ENCODE peak calls at places on chromosomes 5 and 9, in four cellular contexts. W is GM12878, I is WTC11, C is K562. L is an unnamed sample.
A peak's percentile ranks its signal among the peaks of the same experiment; 100 is the strongest.

GRCh38 chr9:112380771-112381181 is 868 bp downstream of the HSDL2 start:
- DNase-seq in W (peak; percentile 34), I (no peak), C (peak; percentile 40), L (peak; percentile 42)

GRCh38 chr5:126515337-126515736 is 79.7 kb downstream of the ALDH7A1 start:
- DNase-seq in W (no peak), I (no peak), C (no peak), L (no peak)

GRCh38 chr5:124052201-124052600 is 540.2 kb downstream of the CSNK1G3 start:
- DNase-seq in W (no peak), I (no peak), C (no peak), L (no peak)

GRCh38 chr5:54229041-54229780 is 81.2 kb downstream of the ARL15 start:
- DNase-seq in W (no peak), I (peak; percentile 83), C (peak; percentile 65), L (peak; percentile 25)

GRCh38 chr5:172910828-172911627 is 48.2 kb upstream of the RPL26L1 start:
- DNase-seq in W (peak; percentile 61), I (peak; percentile 31), C (peak; percentile 22), L (peak; percentile 27)

GRCh38 chr5:110116539-110116938 is 426.8 kb downstream of the MAN2A1 start:
- DNase-seq in W (no peak), I (no peak), C (no peak), L (no peak)

GRCh38 chr5:37774912-37775483 is 64.8 kb downstream of the GDNF start:
- DNase-seq in W (peak; percentile 5), I (peak; percentile 67), C (peak; percentile 64), L (peak; percentile 13)

GRCh38 chr9:132834343-132834742 is 43.7 kb downstream of the AK8 start:
- DNase-seq in W (no peak), I (no peak), C (no peak), L (no peak)

GRCh38 chr5:60014331-60014730 is 120.8 kb upstream of the PDE4D start:
- DNase-seq in W (no peak), I (no peak), C (no peak), L (no peak)

GRCh38 chr5:911601-912000 is 18.9 kb downstream of the TRIP13 start:
- DNase-seq in W (no peak), I (no peak), C (no peak), L (no peak)

GRCh38 chr5:113806823-113807222 is 293.3 kb downstream of the YTHDC2 start:
- DNase-seq in W (no peak), I (no peak), C (no peak), L (no peak)

GRCh38 chr9:136314056-136314416 is 10.1 kb upstream of the CCDC187 start:
- DNase-seq in W (no peak), I (no peak), C (no peak), L (no peak)

GRCh38 chr9:115369322-115369957 is 251.5 kb upstream of the TNC start:
- DNase-seq in W (no peak), I (no peak), C (no peak), L (no peak)

GRCh38 chr9:113770396-113770795 is 105.7 kb upstream of the ZNF618 start:
- DNase-seq in W (no peak), I (no peak), C (no peak), L (no peak)

GRCh38 chr9:107169796-107170195 is 113.3 kb upstream of the RAD23B start:
- DNase-seq in W (no peak), I (no peak), C (no peak), L (no peak)

GRCh38 chr5:95701074-95701473 is 18.3 kb upstream of the SPATA9 start:
- DNase-seq in W (no peak), I (no peak), C (no peak), L (no peak)

GRCh38 chr5:178149199-178149932 is 4.3 kb downstream of the NHP2 start:
- DNase-seq in W (no peak), I (no peak), C (no peak), L (no peak)
- TF ChIP-seq CBFB in W (no peak), I (no peak), C (no peak), L (no peak)

DNA sequence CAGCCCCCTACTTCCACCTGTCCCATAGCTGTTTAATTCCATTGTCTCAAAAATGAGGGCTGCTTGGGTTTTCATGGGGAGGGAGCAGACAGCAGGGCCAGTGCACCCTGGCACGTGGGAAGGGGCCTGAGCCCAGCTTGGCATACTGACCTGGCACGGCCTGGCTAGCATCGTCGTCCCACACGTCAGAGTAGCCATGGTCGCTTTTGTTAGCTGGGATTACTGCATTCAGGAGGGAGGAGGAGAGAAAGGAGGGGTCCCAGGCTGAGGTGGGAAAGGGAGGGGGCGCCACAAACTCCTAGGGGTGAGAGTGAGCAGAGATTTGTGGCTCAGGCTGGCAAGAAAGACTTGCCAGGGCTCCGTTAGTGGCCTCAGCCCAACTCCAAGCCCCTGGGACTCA is 21.1 kb upstream of the CYSTM1 start:
- DNase-seq in W (no peak), I (peak; percentile 22), C (no peak), L (no peak)
- TF ChIP-seq CBFB in W (no peak), I (no peak), C (no peak), L (no peak)

DNA sequence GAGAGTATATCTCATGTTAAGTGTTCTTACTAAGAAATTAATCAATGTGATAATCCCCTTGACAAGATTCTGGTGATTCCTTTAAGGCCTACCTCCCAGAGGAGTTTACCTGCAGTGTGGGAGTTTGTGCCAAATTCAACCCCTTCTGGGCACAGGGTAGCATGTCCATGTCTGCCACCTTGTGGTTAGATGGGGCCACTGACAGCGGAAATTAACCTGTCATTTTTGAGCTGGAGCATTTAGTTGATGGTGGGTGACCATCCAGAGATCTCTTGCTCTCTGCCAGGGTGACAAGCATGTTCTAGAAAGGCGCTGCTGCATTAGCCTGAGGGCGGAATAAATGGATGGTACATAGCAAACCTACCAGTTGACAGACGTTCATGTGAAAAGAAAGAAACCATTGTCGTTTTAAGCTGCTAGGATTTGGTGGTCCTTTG is 132.2 kb downstream of the FBXO4 start:
- DNase-seq in W (peak; percentile 20), I (peak; percentile 72), C (peak; percentile 71), L (peak; percentile 28)
- TF ChIP-seq CBFB in W (no peak), I (no peak), C (no peak), L (no peak)

DNA sequence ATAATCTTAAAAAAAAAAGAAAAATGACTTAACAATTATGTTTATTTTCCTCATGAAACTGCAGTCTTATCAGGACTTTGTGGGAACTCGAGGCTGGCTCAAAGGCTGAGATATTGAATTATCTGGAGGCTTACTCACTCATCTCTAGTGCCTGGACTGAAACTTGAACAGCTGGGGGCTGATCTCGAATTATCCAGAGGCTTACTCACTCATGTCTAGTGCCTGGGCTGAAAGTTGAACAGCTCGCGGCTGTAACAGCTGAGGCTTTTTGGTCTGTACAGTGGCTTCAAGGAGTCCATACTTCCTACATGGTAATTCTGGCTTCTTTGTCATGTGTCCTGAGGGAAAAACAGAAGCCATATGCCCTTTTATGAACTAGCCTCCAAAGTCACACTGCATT is 371.9 kb downstream of the CETN3 start:
- DNase-seq in W (no peak), I (no peak), C (peak; percentile 1), L (no peak)
- TF ChIP-seq CBFB in W (no peak), I (no peak), C (no peak), L (no peak)